ENCODE peak calls at places on chromosomes 2 and 18, in nine cellular contexts. X is Peyer's patch, W is K562, N is heart right ventricle, P is transverse colon, L is gastrocnemius medialis, I is neural progenitor cell, Q is left lung, H is pancreas. C is an unnamed sample.

GRCh38 chr18:26091047-26091630 is 726 bp upstream of the SS18 start:
- DNase-seq in L (peak), W (no peak), N (peak), P (no peak), X (no peak), Q (peak), H (no peak), I (no peak), C (no peak)

GRCh38 chr18:64659186-64659585 is 510.3 kb upstream of the LINC00305 start:
- DNase-seq in X (no peak), I (no peak), P (no peak), Q (no peak), W (no peak), N (no peak), L (no peak), H (no peak), C (peak)

GRCh38 chr2:166343467-166343866 is 32.3 kb downstream of the SCN9A start:
- DNase-seq in Q (no peak), N (no peak), L (no peak), P (no peak), X (no peak), I (peak), W (no peak), H (no peak), C (no peak)

GRCh38 chr18:52992041-52992440 is 652.0 kb downstream of the DCC start:
- DNase-seq in P (no peak), L (no peak), I (peak), X (no peak), W (no peak), N (no peak), Q (no peak), H (no peak), C (peak)

GRCh38 chr2:233034091-233034882 is 1.8 kb downstream of the NEU2 start:
- DNase-seq in W (no peak), I (no peak), L (no peak), Q (peak), X (no peak), P (no peak), H (no peak), N (no peak), C (no peak)

GRCh38 chr2:148888003-148888501 is 13.0 kb downstream of the KIF5C start:
- DNase-seq in N (no peak), Q (no peak), L (no peak), P (no peak), H (peak), X (no peak), I (peak), W (no peak), C (no peak)

GRCh38 chr2:191625016-191625415 is 52.9 kb upstream of the NABP1 start:
- DNase-seq in I (no peak), L (no peak), W (no peak), H (no peak), N (no peak), P (no peak), X (no peak), Q (no peak), C (no peak)

GRCh38 chr18:62497171-62497783 is 25.5 kb upstream of the ZCCHC2 start:
- DNase-seq in P (no peak), W (no peak), I (no peak), N (no peak), X (no peak), Q (no peak), L (no peak), H (no peak), C (no peak)

GRCh38 chr2:229922449-229923386 is at the start of gene FBXO36:
- DNase-seq in H (peak), L (peak), P (peak), W (peak), N (peak), I (peak), X (peak), Q (peak), C (peak)

DNA sequence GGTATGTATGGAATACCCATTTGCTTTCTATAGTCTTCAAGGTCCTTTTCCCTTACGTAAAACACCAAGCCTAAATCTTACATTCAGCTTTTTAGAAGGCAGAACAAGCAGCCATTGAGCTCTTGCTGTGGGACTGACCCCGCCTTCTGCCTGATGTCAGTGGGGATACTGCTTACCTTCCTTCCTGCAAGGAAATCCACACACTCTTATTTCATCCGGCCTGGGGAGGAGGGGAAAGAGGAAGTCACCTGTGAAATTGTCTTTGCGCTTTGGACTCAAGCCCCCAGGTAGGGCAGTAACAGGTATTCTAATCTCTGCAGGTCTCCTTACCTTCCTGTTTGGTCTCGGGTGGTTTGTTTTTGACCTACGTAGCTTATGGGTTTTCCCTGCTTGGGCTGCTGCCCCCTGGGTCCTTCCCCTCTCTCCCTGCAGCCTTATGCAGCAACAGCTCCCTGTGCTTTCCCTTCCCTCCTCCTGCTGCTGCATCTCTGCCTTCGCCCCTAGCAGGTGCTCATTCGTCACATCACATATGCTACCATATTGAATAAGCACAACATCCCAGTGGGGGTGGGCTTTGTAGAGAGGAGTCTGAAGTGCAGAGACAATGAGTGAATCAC is 402.5 kb upstream of the TRIB2 start:
- DNase-seq in W (no peak), Q (no peak), P (no peak), I (peak), L (no peak), X (no peak), H (no peak), N (no peak), C (no peak)
- H3K4me3 ChIP-seq in W (no peak), Q (no peak), P (no peak), I (no peak), L (no peak), X (no peak), H (no peak), N (no peak), C (no peak)

GRCh38 chr2:27954771-27955384 is 64.3 kb downstream of the BABAM2 start:
- DNase-seq in P (peak), N (no peak), H (no peak), X (peak), Q (peak), I (no peak), L (peak), W (no peak), C (no peak)

GRCh38 chr2:27953077-27953476 is 62.5 kb downstream of the BABAM2 start:
- DNase-seq in L (no peak), P (no peak), Q (no peak), I (no peak), H (no peak), W (no peak), X (no peak), N (no peak), C (no peak)

GRCh38 chr2:27955762-27956161 is 65.2 kb downstream of the BABAM2 start:
- DNase-seq in P (no peak), I (no peak), N (no peak), L (no peak), W (no peak), Q (no peak), H (no peak), X (no peak), C (no peak)

GRCh38 chr2:27952070-27952469 is 61.5 kb downstream of the BABAM2 start:
- DNase-seq in P (no peak), H (no peak), I (no peak), Q (no peak), L (no peak), W (no peak), X (no peak), N (no peak), C (no peak)

GRCh38 chr2:27954261-27954673 is 63.7 kb downstream of the BABAM2 start:
- DNase-seq in I (no peak), N (no peak), P (peak), X (no peak), Q (no peak), W (no peak), H (no peak), L (no peak), C (no peak)
- TF ChIP-seq CTCF in I (no peak), N (no peak), P (no peak), X (no peak), Q (no peak), W (no peak), H (no peak), L (no peak), C (no peak)

GRCh38 chr18:9826666-9827065 is 59.1 kb upstream of the TXNDC2 start:
- DNase-seq in N (no peak), I (no peak), W (no peak), X (no peak), H (no peak), L (no peak), Q (no peak), P (no peak), C (no peak)

GRCh38 chr18:9825571-9826073 is 60.2 kb upstream of the TXNDC2 start:
- DNase-seq in L (no peak), Q (no peak), I (no peak), N (no peak), H (no peak), P (peak), W (peak), X (peak), C (no peak)

GRCh38 chr18:9827211-9827855 is 58.4 kb upstream of the TXNDC2 start:
- DNase-seq in I (no peak), H (no peak), X (no peak), N (no peak), Q (no peak), P (no peak), W (no peak), L (no peak), C (no peak)

GRCh38 chr18:9828794-9829712 is 56.7 kb upstream of the TXNDC2 start:
- DNase-seq in L (no peak), I (no peak), X (no peak), Q (no peak), P (no peak), W (peak), H (no peak), N (no peak), C (no peak)

DNA sequence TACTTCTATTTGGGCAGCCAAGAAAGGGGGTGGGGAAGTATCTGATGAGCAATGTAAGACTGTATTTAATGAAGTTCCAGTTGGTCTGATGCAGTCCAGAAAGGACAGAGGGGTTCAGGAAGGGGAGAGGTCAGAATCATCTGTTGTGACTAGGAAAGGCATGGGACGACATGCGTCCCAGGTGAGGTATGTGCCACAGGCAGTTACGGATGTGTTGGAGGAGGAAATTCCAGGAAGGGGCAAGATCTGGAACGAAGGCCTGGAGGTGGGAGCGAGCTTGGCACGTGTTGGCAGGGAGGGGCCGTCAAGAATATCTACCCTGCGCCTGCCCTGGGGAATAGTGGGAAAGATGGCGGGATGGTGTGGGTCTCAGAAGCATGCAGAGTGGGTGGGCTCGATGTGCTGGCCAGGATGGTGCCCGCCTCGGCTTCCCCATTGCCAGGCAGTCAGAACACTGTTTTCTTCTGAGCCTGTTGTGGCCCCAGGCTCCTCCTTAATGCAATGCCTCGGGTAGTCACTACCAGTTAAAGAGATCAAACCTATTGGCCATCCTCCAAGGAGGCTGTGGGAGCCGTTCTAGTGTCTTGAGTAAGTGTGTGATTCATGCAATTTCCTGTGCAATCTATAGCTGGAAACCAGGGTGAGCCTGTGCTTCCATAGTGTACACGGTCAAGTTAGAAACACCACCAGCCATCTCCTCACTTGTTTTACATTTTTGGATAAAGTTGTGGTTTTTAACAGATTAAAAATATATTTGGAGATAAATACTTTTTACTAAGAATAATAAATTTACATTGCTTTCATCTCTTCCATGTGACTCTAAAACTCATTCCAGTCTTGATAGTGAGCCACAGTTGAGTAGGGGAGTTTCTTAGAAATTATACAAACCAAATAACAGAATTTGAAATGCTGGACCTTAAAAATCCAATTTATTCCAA is 57.6 kb upstream of the TXNDC2 start:
- DNase-seq in W (peak), I (no peak), P (peak), X (peak), N (no peak), H (no peak), Q (peak), L (peak), C (no peak)
- H3K4me3 ChIP-seq in W (no peak), I (no peak), P (no peak), X (no peak), N (no peak), H (no peak), Q (no peak), L (no peak), C (no peak)

GRCh38 chr2:42558827-42559226 is 9.6 kb upstream of the MTA3 start:
- DNase-seq in W (no peak), I (no peak), P (peak), H (no peak), L (no peak), Q (no peak), X (peak), N (no peak), C (no peak)

GRCh38 chr2:42562474-42563144 is 5.8 kb upstream of the MTA3 start:
- DNase-seq in Q (peak), I (no peak), N (no peak), H (no peak), P (peak), W (no peak), X (peak), L (no peak), C (no peak)

GRCh38 chr2:42566006-42566405 is 2.4 kb upstream of the MTA3 start:
- DNase-seq in X (no peak), P (no peak), N (no peak), Q (no peak), W (no peak), L (no peak), H (no peak), I (no peak), C (no peak)

GRCh38 chr2:42556351-42556890 is 12.0 kb upstream of the MTA3 start:
- DNase-seq in X (no peak), H (no peak), I (no peak), P (no peak), Q (no peak), N (no peak), W (no peak), L (no peak), C (no peak)

DNA sequence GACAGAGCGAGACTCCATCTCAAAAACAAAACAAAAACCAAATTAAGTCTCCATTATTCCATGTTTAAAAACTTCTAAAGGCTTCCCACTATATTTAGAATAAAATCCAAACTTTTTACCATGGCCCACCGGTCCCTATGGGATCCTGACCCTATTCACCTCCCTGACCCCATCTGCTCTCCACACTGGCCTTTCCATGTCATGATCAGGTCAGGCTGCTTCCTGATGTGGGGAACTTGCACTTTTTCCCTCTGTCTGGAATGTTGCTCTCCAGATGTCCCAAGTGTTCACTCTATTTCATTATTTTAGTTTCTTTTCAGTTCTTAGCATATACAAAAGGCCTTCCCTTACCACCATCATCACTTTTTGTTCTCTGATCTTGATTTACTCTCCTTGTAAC is 7.5 kb upstream of the MTA3 start:
- DNase-seq in L (no peak), I (no peak), Q (no peak), N (no peak), H (no peak), P (no peak), X (no peak), W (no peak), C (no peak)
- TF ChIP-seq CTCF in L (no peak), I (no peak), Q (no peak), N (no peak), H (no peak), P (no peak), X (no peak), W (no peak), C (no peak)

GRCh38 chr2:109615637-109616144 is 1.5 kb downstream of the SOWAHC start:
- DNase-seq in W (no peak), H (no peak), P (peak), I (peak), L (no peak), N (no peak), X (no peak), Q (no peak), C (no peak)
- H3K4me3 ChIP-seq in W (no peak), H (peak), P (peak), I (peak), L (peak), N (no peak), X (peak), Q (peak), C (no peak)

GRCh38 chr2:111231532-111232252 is 111.0 kb downstream of the BCL2L11 start:
- DNase-seq in P (no peak), Q (no peak), L (no peak), I (no peak), N (no peak), X (no peak), W (no peak), H (no peak), C (no peak)
- TF ChIP-seq CTCF in P (no peak), Q (no peak), L (no peak), I (no peak), N (no peak), X (no peak), W (no peak), H (no peak), C (no peak)